ENCODE peak calls at places on chromosomes 6 and 20, in four cellular contexts. X, P, O and S are unnamed samples. For H3K4me1, the result is how much of the 10 kb centered on the place peaks cover.

GRCh38 chr6:11414564-11414963 is 123.0 kb upstream of the TMEM170B start:
- DNase-seq in X (peak), P (no peak), O (no peak), S (no peak)

GRCh38 chr6:113999284-113999683 is 28.3 kb upstream of the HDAC2 start:
- DNase-seq in X (no peak), P (no peak), O (no peak), S (no peak)

GRCh38 chr6:13765570-13765969 is 48.8 kb downstream of the MCUR1 start:
- DNase-seq in X (peak), P (no peak), O (no peak), S (no peak)

GRCh38 chr6:123028263-123028662 is 32.2 kb downstream of the CLVS2 start:
- DNase-seq in X (no peak), P (no peak), O (no peak), S (no peak)

GRCh38 chr6:84504025-84504424 is 260.4 kb downstream of the TBX18 start:
- DNase-seq in X (no peak), P (no peak), O (no peak), S (no peak)

GRCh38 chr6:53938810-53939209 is 144.0 kb downstream of the LRRC1 start:
- DNase-seq in X (peak), P (no peak), O (no peak), S (no peak)

GRCh38 chr20:17562804-17563305 is 7.0 kb upstream of the DSTN start:
- DNase-seq in X (peak), P (no peak), O (no peak), S (no peak)

GRCh38 chr6:14280006-14280510 is 162.5 kb downstream of the CD83 start:
- DNase-seq in X (no peak), P (no peak), O (no peak), S (no peak)

GRCh38 chr6:79277109-79277508 is 42.6 kb upstream of the HMGN3 start:
- DNase-seq in X (peak), P (no peak), O (no peak), S (no peak)

GRCh38 chr6:44942201-44942600 is 385.9 kb upstream of the RUNX2 start:
- DNase-seq in X (peak), P (no peak), O (no peak), S (no peak)

GRCh38 chr20:14986026-14986655 is 648.7 kb upstream of the FLRT3 start:
- DNase-seq in X (peak), P (peak), O (no peak), S (no peak)

GRCh38 chr6:74690365-74690764 is 515.5 kb downstream of the COL12A1 start:
- DNase-seq in X (no peak), P (no peak), O (no peak), S (no peak)

GRCh38 chr6:111011360-111012142 is 29.7 kb downstream of the RPF2 start:
- DNase-seq in X (peak), P (no peak), O (no peak), S (no peak)

GRCh38 chr6:26251354-26252081 is 113.5 kb upstream of the BTN3A2 start:
- DNase-seq in X (peak), P (no peak), O (peak), S (peak)

GRCh38 chr6:26295691-26296555 is 69.1 kb upstream of the BTN3A2 start:
- DNase-seq in X (peak), P (no peak), O (no peak), S (no peak)

GRCh38 chr20:3777726-3778629 is 3.3 kb downstream of the SPEF1 start:
- DNase-seq in X (peak), P (peak), O (peak), S (peak)

GRCh38 chr20:33859751-33860150 is 48.6 kb downstream of the CHMP4B start:
- DNase-seq in X (no peak), P (no peak), O (no peak), S (no peak)

GRCh38 chr6:145815351-145815772 is 767 bp upstream of the FBXO30 start:
- DNase-seq in X (no peak), P (no peak), O (peak), S (peak)

GRCh38 chr6:13733178-13733851 is 21.7 kb upstream of the RANBP9 start:
- DNase-seq in X (peak), P (peak), O (peak), S (peak)

GRCh38 chr6:28208180-28208659 is 16.9 kb upstream of the ZSCAN9 start:
- DNase-seq in X (no peak), P (no peak), O (no peak), S (no peak)

GRCh38 chr6:169424821-169425240 is 171.2 kb upstream of the THBS2 start:
- DNase-seq in X (no peak), P (no peak), O (no peak), S (peak)

GRCh38 chr6:41707565-41708200 is 27.7 kb downstream of the TFEB start:
- DNase-seq in X (no peak), P (no peak), O (no peak), S (peak)
- H3K4me3 ChIP-seq in X (no peak), P (no peak), O (no peak), S (no peak)

DNA sequence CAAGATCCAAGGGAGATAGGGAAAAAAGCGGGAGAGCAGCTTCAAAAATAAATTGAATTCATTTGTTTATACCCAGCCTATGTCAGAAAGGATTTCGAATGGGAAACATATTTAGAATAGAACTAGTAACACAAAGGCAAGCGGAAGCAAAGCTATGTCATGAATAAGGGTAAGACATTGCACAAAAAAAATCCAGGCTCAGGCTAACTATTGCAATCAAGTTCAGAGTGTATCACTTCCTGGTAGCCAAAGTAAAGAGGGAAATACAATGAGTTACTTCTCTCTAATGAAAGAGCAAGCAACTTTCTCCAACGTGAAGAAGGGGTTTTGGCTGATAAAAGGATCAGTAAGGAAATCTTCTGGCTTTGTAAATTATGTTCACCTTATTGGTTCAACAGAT is 212.8 kb downstream of the ZMYND8 start:
- DNase-seq in X (no peak), P (no peak), O (no peak), S (no peak)
- H3K27ac ChIP-seq in X (no peak), P (no peak), O (no peak), S (no peak)

GRCh38 chr20:53921443-53921973 is 148.9 kb downstream of the BCAS1 start:
- DNase-seq in X (no peak), P (no peak), O (no peak), S (no peak)
- H3K4me1 ChIP-seq in X (under half), P (under half), O (under half), S (under half)

DNA sequence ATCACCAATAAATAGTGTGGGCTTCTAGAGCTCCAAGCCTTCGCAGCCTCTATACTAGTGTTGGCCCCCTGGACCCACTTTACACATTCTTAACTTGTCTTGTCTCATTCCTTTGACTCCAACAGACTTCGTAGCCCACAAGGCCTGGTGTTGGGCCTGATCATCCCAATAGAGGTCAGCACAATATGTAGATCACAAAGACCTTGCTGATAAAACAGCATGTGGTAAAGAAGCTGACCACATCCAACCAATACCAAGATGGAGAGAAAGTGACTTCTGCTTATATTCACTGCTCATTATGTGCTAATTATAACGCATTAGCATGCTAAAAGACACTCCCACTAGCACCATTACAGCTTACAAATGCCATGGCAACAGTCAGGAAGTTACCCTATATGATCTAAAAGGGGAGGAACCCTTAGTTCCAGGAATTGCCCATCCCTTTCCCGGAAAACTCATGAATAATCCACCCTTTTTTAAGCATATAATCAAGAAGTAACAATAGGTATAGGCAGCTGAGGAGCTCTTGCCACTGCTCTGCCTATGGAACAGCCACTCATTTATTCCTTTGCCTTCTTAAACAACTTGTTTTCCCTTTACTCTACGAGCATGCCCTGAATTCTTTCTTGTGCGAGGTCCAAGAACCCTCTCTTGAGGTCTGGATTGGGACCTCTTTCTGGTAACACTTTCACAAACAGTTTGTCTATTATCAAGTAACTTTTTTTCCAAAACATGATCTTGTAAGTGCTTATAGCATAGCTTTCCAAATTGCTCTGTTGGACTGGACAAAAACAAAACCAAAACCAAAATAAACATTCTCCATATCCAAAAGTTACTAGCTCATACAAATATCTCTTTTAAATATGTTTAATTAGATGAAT is 54.6 kb upstream of the ECHDC1 start:
- DNase-seq in X (no peak), P (no peak), O (no peak), S (no peak)
- H3K4me3 ChIP-seq in X (no peak), P (no peak), O (no peak), S (no peak)

DNA sequence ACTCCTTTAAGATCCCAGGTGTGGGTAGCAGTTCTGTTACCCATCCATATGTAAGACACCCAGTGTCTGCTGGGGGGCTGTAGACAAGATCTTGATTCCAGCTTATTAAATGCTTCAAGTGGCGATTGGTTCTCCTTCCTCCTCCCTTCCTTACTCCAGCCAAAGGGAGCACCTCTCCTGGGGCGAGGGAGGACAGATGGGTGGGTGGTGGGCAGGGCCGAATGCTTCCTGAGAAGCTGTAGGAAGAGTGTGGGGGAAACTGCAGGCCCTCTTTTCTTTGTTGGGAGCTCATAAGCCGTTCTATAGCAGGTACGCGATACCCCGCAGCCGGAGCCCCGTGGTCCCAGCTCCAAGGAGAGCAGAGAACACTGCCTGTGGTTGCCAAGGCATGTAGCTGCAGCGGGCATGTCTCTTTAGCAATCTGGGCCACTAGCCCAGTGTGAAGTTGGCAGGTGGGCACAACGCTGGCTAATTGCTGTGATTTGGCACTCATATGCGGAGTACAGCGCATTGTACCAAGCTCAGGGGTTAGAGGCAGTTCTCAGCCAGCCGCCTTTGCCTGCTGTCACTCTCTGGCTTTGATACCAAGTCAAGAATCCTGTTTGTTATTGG is 14.7 kb upstream of the KCNG1 start:
- DNase-seq in X (no peak), P (no peak), O (no peak), S (no peak)
- H3K27ac ChIP-seq in X (no peak), P (no peak), O (no peak), S (no peak)

DNA sequence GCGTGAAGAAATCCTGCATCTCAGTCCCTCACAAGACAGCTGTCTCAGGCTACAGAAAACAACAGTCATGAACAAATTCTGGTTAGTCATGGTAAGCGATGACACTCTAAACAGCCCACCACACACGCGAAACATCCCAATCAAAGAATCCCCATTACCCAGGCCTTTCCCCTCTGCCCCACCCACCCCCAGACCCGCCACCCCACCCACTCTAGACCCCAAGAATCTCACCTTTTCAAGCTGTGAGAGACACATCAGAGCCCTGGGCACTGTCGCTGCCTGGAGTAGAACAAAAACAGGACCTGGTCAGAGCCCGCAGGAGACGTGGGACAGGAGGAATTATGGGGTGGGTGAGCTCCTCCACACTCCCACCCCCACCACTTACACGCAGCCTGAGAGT is 2.7 kb downstream of the HLA-B start:
- DNase-seq in X (no peak), P (no peak), O (no peak), S (no peak)
- H3K4me1 ChIP-seq in X (under half), P (under half), O (under half), S (under half)

DNA sequence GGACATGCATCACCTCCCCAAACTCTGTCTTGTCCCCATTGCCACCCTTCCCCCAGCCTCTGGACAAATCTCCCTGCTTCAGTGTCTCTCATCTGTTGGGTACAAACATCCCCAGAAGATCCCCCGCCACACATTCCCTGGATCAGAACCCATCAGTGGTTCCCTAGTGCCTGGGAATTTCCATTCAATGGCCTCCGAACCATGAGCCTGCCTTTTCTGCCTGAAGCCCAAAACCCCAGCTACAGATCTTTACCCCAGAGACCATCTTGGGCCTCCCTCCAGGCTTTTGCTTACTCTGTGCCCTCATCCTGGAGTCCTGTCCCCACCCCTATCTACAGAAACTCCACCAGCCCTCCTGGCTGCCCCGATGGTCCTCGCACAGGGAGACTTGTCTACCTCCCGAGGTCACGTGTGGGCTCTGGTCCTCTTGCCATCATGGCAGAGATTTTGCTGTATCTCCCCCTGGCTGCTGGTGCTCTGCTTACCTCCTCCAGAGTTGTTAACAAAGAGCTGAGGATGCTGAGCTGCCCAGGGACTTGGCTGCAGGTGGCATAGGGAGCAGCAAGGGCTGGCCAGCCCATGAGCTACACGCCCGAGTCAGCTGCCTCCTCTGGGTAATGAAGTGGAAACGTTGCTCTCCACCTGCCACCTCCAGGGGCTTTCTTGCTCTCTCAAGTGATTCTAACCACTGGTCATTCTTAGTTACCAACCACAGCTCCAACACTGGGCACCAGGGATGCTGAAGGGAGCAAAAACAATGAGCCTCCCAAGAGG is 78.3 kb downstream of the CDH26 start:
- DNase-seq in X (no peak), P (no peak), O (no peak), S (no peak)
- H3K4me3 ChIP-seq in X (no peak), P (no peak), O (no peak), S (no peak)

DNA sequence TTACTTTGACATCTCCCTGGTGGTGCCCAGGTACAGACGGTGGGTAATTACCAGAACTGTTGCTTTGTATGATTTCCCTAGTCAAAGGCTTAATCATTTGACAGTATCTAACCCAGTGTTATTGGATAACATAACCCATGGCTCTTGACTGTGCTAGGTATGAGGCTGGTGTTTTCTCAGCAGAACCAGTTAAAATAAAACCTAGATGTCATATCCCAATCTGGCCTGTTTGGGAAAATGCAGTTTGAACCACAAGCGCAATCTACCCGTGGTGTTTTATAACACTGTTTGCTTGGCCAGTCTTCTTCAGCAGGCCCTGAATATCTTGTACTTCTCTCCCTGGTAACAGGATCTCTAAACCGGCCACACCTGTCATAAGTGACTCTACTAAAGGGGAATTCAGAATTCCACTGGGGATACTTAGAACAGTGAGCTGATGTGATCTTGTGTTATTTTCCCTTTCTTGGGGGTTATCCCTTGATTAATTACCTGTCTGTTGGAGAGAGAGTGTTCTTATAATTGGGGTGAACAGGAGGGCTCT is 32.8 kb downstream of the PPP1R14C start:
- DNase-seq in X (no peak), P (no peak), O (no peak), S (no peak)
- H3K27ac ChIP-seq in X (no peak), P (no peak), O (peak), S (peak)

GRCh38 chr20:61743606-61744005 is 322.1 kb downstream of the TAF4 start:
- DNase-seq in X (no peak), P (no peak), O (no peak), S (no peak)

GRCh38 chr20:61746147-61746646 is 319.5 kb downstream of the TAF4 start:
- DNase-seq in X (no peak), P (no peak), O (no peak), S (peak)

GRCh38 chr20:61746781-61747180 is 318.9 kb downstream of the TAF4 start:
- DNase-seq in X (no peak), P (no peak), O (no peak), S (no peak)

GRCh38 chr20:61744691-61745396 is 320.8 kb downstream of the TAF4 start:
- DNase-seq in X (peak), P (no peak), O (no peak), S (no peak)

DNA sequence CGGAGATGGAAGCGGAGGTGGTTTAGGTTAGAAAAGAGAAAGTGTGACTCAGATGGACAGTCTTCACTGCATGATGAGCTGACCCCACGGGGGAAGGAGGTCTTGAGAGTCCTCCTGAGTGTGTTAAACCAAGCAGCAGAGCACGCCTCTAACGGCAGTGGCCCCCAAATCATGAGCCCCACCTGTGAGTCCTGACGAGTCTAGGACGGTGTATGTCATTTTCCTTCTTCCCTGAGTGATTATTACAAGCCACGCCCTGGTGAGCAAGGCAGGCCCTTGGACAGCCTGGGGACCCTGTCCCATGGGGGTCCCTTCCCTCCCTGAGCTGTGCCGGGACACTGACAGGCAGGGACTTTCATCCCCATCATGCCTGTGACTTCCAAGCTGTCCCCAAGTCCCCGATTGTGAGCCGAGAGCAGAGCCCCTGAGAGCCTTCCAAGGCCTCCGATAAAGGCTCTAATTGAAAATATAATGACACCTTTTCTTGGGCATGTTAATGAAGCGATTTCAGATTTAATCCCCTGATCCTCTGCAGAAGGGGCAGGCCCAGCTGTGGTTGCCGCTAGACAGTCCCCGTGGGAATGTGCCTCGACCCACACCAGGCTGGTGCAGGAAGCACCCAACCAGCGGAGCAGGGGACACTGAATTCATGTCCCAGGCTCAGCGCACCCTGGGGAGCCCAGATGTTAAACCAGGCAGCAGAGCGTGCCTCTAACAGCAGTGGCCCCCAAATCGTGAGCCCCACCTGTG is 320.1 kb downstream of the TAF4 start:
- DNase-seq in X (no peak), P (no peak), O (no peak), S (peak)
- H3K4me1 ChIP-seq in X (under half), P (under half), O (under half), S (under half)